ENCODE peak calls at places on chromosomes 6 and 20, in five cellular contexts. I is stimulated activated naive CD4-positive, alpha-beta T cell treated with Interleukin-2 at 50 U/mL for 16 hours; W is adrenal gland; H is ACHN; T is HT-29. N is an unnamed sample.

GRCh38 chr6:125511809-125512341 is 210.1 kb upstream of the HDDC2 start:
- DNase-seq in I (no peak), W (no peak), H (no peak), T (no peak), N (no peak)

GRCh38 chr6:122770835-122771601 is 8.5 kb upstream of the FABP7 start:
- DNase-seq in I (no peak), W (no peak), H (peak; percentile 4), T (peak; percentile 63), N (no peak)

GRCh38 chr20:13684566-13685222 is 46.0 kb upstream of the TASP1 start:
- DNase-seq in I (no peak), W (no peak), H (no peak), T (no peak), N (no peak)

GRCh38 chr6:35049885-35050284 is 91.3 kb downstream of the TCP11 start:
- DNase-seq in I (no peak), W (no peak), H (no peak), T (no peak), N (no peak)

GRCh38 chr6:106897580-106897979 is 76.9 kb downstream of the CD24 start:
- DNase-seq in I (no peak), W (no peak), H (no peak), T (no peak), N (no peak)

GRCh38 chr6:157269261-157269794 is 54.0 kb downstream of the TMEM242 start:
- DNase-seq in I (no peak), W (peak; percentile 57), H (no peak), T (no peak), N (no peak)

GRCh38 chr20:40892642-40893041 is 136.0 kb upstream of the TOP1 start:
- DNase-seq in I (no peak), W (no peak), H (no peak), T (peak; percentile 17), N (no peak)

GRCh38 chr6:47044418-47044817 is 2.3 kb upstream of the ADGRF1 start:
- DNase-seq in I (no peak), W (no peak), H (no peak), T (peak; percentile 85), N (no peak)

GRCh38 chr6:119442776-119443184 is 93.2 kb upstream of the MAN1A1 start:
- DNase-seq in I (no peak), W (peak; percentile 13), H (no peak), T (no peak), N (no peak)

GRCh38 chr6:17932362-17932852 is 55.0 kb downstream of the KIF13A start:
- DNase-seq in I (no peak), W (peak; percentile 69), H (no peak), T (peak; percentile 73), N (no peak)